ENCODE peak calls at places on chromosomes 12 and 14, in four cellular contexts. H, W, Z and S are unnamed samples.

GRCh38 chr12:131775124-131775903 is 52.9 kb upstream of the MMP17 start:
- DNase-seq in H (no peak), W (no peak), Z (peak; percentile 51), S (no peak)

GRCh38 chr14:76138758-76139723 is 12.7 kb upstream of the GPATCH2L start:
- DNase-seq in H (no peak), W (no peak), Z (peak; percentile 94), S (peak; percentile 83)

GRCh38 chr12:116525418-116526001 is 33.7 kb upstream of the MAP1LC3B2 start:
- DNase-seq in H (peak; percentile 92), W (peak; percentile 87), Z (no peak), S (peak; percentile 50)

GRCh38 chr14:86787782-86788181 is 1205.2 kb downstream of the GALC start:
- DNase-seq in H (no peak), W (no peak), Z (no peak), S (no peak)

GRCh38 chr14:51554953-51555352 is 96.8 kb upstream of the FRMD6 start:
- DNase-seq in H (no peak), W (no peak), Z (peak; percentile 10), S (no peak)

GRCh38 chr14:25215607-25216006 is 165.7 kb upstream of the STXBP6 start:
- DNase-seq in H (no peak), W (no peak), Z (no peak), S (no peak)

GRCh38 chr12:68450947-68451260 is 118.7 kb upstream of the MDM1 start:
- DNase-seq in H (no peak), W (no peak), Z (no peak), S (no peak)

GRCh38 chr12:16606201-16606849 is 363 bp upstream of the LMO3 start:
- DNase-seq in H (peak; percentile 68), W (peak; percentile 61), Z (peak; percentile 58), S (no peak)

GRCh38 chr14:104680056-104680805 is 9.2 kb upstream of the INF2 start:
- DNase-seq in H (peak; percentile 90), W (peak; percentile 99), Z (no peak), S (peak; percentile 79)

GRCh38 chr12:51323317-51323960 is 535 bp downstream of the BIN2 start:
- DNase-seq in H (no peak), W (no peak), Z (no peak), S (no peak)

GRCh38 chr14:53473480-53473879 is 320.4 kb upstream of the DDHD1 start:
- DNase-seq in H (no peak), W (no peak), Z (peak; percentile 11), S (no peak)

GRCh38 chr12:122947352-122947792 is 18.9 kb downstream of the ABCB9 start:
- DNase-seq in H (peak; percentile 80), W (peak; percentile 61), Z (no peak), S (peak; percentile 71)

GRCh38 chr14:37545174-37545573 is 49.9 kb downstream of the FOXA1 start:
- DNase-seq in H (no peak), W (no peak), Z (no peak), S (no peak)

GRCh38 chr12:27588786-27589185 is 64.8 kb downstream of the PPFIBP1 start:
- DNase-seq in H (no peak), W (no peak), Z (no peak), S (no peak)

GRCh38 chr12:129701536-129702165 is 202.2 kb downstream of the TMEM132D start:
- DNase-seq in H (no peak), W (no peak), Z (no peak), S (no peak)

GRCh38 chr14:75980856-75981255 is 939 bp downstream of the TGFB3 start:
- DNase-seq in H (peak; percentile 73), W (peak; percentile 84), Z (no peak), S (peak; percentile 36)

GRCh38 chr14:77142289-77142814 is 761 bp upstream of the ZDHHC22 start:
- DNase-seq in H (no peak), W (no peak), Z (peak; percentile 77), S (no peak)

GRCh38 chr14:61322011-61322798 is 826 bp downstream of the PRKCH start:
- DNase-seq in H (peak; percentile 70), W (peak; percentile 42), Z (peak; percentile 15), S (peak; percentile 91)

GRCh38 chr14:35558680-35559079 is 24.7 kb downstream of the INSM2 start:
- DNase-seq in H (no peak), W (no peak), Z (peak; percentile 77), S (no peak)

GRCh38 chr12:24226745-24227350 is 277.4 kb upstream of the SOX5 start:
- DNase-seq in H (peak; percentile 76), W (peak; percentile 85), Z (no peak), S (no peak)

GRCh38 chr14:54252072-54252730 is 144.6 kb upstream of the CDKN3 start:
- DNase-seq in H (no peak), W (no peak), Z (no peak), S (no peak)

GRCh38 chr14:71363961-71364360 is 456.7 kb downstream of the PCNX1 start:
- DNase-seq in H (no peak), W (no peak), Z (no peak), S (no peak)

GRCh38 chr12:105076098-105076497 is 8.2 kb downstream of the ALDH1L2 start:
- DNase-seq in H (no peak), W (peak; percentile 54), Z (no peak), S (no peak)

GRCh38 chr14:55427439-55427838 is 13.0 kb downstream of the TBPL2 start:
- DNase-seq in H (no peak), W (no peak), Z (no peak), S (no peak)

GRCh38 chr12:87253157-87253556 is 776.0 kb downstream of the C12orf50 start:
- DNase-seq in H (no peak), W (no peak), Z (no peak), S (no peak)

GRCh38 chr12:122148657-122149056 is 25.4 kb downstream of the IL31 start:
- DNase-seq in H (no peak), W (peak; percentile 87), Z (no peak), S (no peak)

GRCh38 chr14:90996967-90997366 is 63.5 kb downstream of the RPS6KA5 start:
- DNase-seq in H (no peak), W (no peak), Z (no peak), S (no peak)

GRCh38 chr12:48000878-48001321 is 3.4 kb downstream of the COL2A1 start:
- DNase-seq in H (peak; percentile 64), W (peak; percentile 86), Z (peak; percentile 84), S (peak; percentile 53)

GRCh38 chr12:110502449-110502738 is 263 bp downstream of the RAD9B start:
- DNase-seq in H (no peak), W (no peak), Z (no peak), S (no peak)

GRCh38 chr12:83470749-83471148 is 784.0 kb downstream of the TMTC2 start:
- DNase-seq in H (no peak), W (no peak), Z (no peak), S (no peak)

GRCh38 chr12:110102255-110102654 is 21.9 kb upstream of the IFT81 start:
- DNase-seq in H (no peak), W (no peak), Z (peak; percentile 68), S (peak; percentile 24)

GRCh38 chr12:54392485-54393349 is 8.2 kb upstream of the ZNF385A start:
- DNase-seq in H (no peak), W (peak; percentile 72), Z (no peak), S (no peak)

GRCh38 chr12:93982847-93983315 is 165.5 kb upstream of the PLXNC1 start:
- DNase-seq in H (no peak), W (no peak), Z (no peak), S (no peak)

GRCh38 chr12:124456652-124457152 is 110.7 kb downstream of the NCOR2 start:
- DNase-seq in H (peak; percentile 75), W (no peak), Z (no peak), S (peak; percentile 74)

GRCh38 chr14:62436256-62436655 is 609.0 kb downstream of the KCNH5 start:
- DNase-seq in H (no peak), W (no peak), Z (no peak), S (no peak)

GRCh38 chr12:104751594-104751993 is 206.5 kb downstream of the SLC41A2 start:
- DNase-seq in H (no peak), W (no peak), Z (no peak), S (no peak)

GRCh38 chr12:89234324-89235114 is 117.8 kb downstream of the DUSP6 start:
- DNase-seq in H (no peak), W (no peak), Z (no peak), S (no peak)

GRCh38 chr12:108078428-108078827 is 50.7 kb upstream of the WSCD2 start:
- DNase-seq in H (no peak), W (no peak), Z (no peak), S (no peak)

GRCh38 chr12:108079731-108080130 is 49.4 kb upstream of the WSCD2 start:
- DNase-seq in H (no peak), W (no peak), Z (no peak), S (no peak)

GRCh38 chr12:108087900-108088299 is 41.2 kb upstream of the WSCD2 start:
- DNase-seq in H (no peak), W (no peak), Z (no peak), S (no peak)

GRCh38 chr12:108080363-108080762 is 48.7 kb upstream of the WSCD2 start:
- DNase-seq in H (no peak), W (no peak), Z (peak; percentile 17), S (no peak)

GRCh38 chr12:108082506-108082905 is 46.6 kb upstream of the WSCD2 start:
- DNase-seq in H (no peak), W (no peak), Z (no peak), S (no peak)
- H3K4me1 ChIP-seq in H (no peaks in the 10 kb centered on the region), W (no peaks in the 10 kb centered on the region), Z (peaks cover 11% of the 10 kb centered on the region), S (no peaks in the 10 kb centered on the region)

DNA sequence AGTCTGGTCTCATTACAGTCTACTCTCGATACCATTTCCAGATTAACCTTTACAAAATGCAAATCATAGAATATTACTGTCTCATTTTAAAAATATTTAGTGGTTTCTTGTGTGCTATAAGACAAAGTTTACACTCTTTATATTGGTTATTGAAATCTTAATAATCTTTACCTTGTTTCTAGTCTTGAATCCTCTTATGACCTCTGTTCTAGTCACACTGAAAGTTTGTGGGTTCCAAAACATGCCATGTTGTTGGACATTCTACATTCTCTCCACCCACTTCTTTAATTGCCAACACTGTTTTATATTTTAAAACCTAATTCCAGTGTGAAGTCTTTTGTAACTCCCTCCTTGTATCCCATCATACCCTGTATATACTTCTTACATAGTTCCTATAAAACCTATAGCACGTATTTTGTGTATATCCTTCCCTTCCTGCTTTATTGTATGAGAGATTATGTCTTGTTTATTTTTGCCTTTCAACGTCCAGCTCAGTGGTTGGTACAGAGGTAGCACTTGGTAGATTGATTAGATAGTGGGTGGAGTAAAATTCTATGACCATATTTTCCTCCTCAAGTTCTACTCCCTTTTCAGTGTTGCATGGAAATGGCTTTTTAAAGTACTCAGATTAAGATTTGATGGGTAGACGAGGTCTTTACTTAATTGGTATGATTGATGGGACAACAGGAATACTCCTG is 347.6 kb downstream of the RAD51B start:
- DNase-seq in H (no peak), W (no peak), Z (no peak), S (no peak)
- H3K4me1 ChIP-seq in H (peaks cover 33% of the 10 kb centered on the region), W (no peaks in the 10 kb centered on the region), Z (no peaks in the 10 kb centered on the region), S (peaks cover 15% of the 10 kb centered on the region)

GRCh38 chr14:103068351-103069073 is 11.2 kb upstream of the CDC42BPB start:
- DNase-seq in H (no peak), W (no peak), Z (no peak), S (no peak)
- H3K4me1 ChIP-seq in H (no peaks in the 10 kb centered on the region), W (peaks cover 3% of the 10 kb centered on the region), Z (peaks cover 12% of the 10 kb centered on the region), S (peaks cover 56% of the 10 kb centered on the region)

GRCh38 chr14:95254356-95254755 is 65.4 kb downstream of the CLMN start:
- DNase-seq in H (no peak), W (no peak), Z (no peak), S (no peak)

GRCh38 chr14:95255487-95255886 is 64.2 kb downstream of the CLMN start:
- DNase-seq in H (no peak), W (no peak), Z (peak; percentile 78), S (no peak)

GRCh38 chr14:95256776-95257060 is 63.0 kb downstream of the CLMN start:
- DNase-seq in H (no peak), W (no peak), Z (no peak), S (no peak)

GRCh38 chr14:95256011-95256775 is 63.5 kb downstream of the CLMN start:
- DNase-seq in H (no peak), W (no peak), Z (peak; percentile 41), S (no peak)

GRCh38 chr14:95255013-95255412 is 64.7 kb downstream of the CLMN start:
- DNase-seq in H (no peak), W (no peak), Z (peak; percentile 35), S (no peak)
- H3K4me1 ChIP-seq in H (no peaks in the 10 kb centered on the region), W (no peaks in the 10 kb centered on the region), Z (peaks cover 52% of the 10 kb centered on the region), S (peaks cover 5% of the 10 kb centered on the region)